ENCODE peak calls at places on chromosomes 5 and 9, in eight cellular contexts. F, J, W, M, K, E, Y and V are unnamed samples.
A peak's percentile ranks its signal among the peaks of the same experiment; 100 is the strongest.

GRCh38 chr5:139828207-139828895 is 32.7 kb downstream of the PSD2 start:
- DNase-seq in Y (no peak), F (no peak), E (no peak), W (no peak), K (no peak), M (no peak), J (no peak), V (no peak)

GRCh38 chr5:14775857-14776256 is 95.7 kb downstream of the ANKH start:
- DNase-seq in W (no peak), Y (peak; percentile 57), J (no peak), F (peak; percentile 32), M (peak; percentile 80), K (peak; percentile 60), E (no peak), V (no peak)

GRCh38 chr5:10192309-10192708 is 57.4 kb downstream of the ATPSCKMT start:
- DNase-seq in J (no peak), M (peak; percentile 74), K (peak; percentile 86), E (no peak), F (no peak), W (no peak), Y (no peak), V (no peak)

GRCh38 chr9:108934323-108934885 is at the start of gene ABITRAM:
- DNase-seq in J (peak; percentile 84), F (peak; percentile 86), K (peak; percentile 93), W (peak; percentile 71), Y (peak; percentile 75), E (peak; percentile 96), M (peak; percentile 81), V (peak; percentile 72)

GRCh38 chr9:127215266-127216209 is 49.0 kb upstream of the GARNL3 start:
- DNase-seq in F (no peak), K (no peak), E (no peak), W (no peak), Y (no peak), J (no peak), M (no peak), V (no peak)

GRCh38 chr9:95167998-95168397 is 149.5 kb downstream of the FANCC start:
- DNase-seq in K (peak; percentile 89), Y (peak; percentile 60), M (peak; percentile 88), W (peak; percentile 35), F (no peak), E (peak; percentile 26), J (peak; percentile 36), V (peak; percentile 64)

GRCh38 chr5:143393516-143393915 is 10.0 kb downstream of the NR3C1 start:
- DNase-seq in F (no peak), J (no peak), Y (no peak), E (no peak), K (no peak), W (no peak), M (no peak), V (no peak)

GRCh38 chr9:27094640-27095039 is 14.4 kb upstream of the TEK start:
- DNase-seq in F (no peak), W (no peak), M (peak; percentile 90), E (no peak), K (peak; percentile 97), J (no peak), Y (no peak), V (no peak)

GRCh38 chr5:126481243-126481642 is 58.0 kb downstream of the GRAMD2B start:
- DNase-seq in E (no peak), Y (no peak), J (no peak), W (no peak), M (peak; percentile 77), K (peak; percentile 40), F (no peak), V (no peak)

GRCh38 chr9:128628471-128629048 is 28.1 kb downstream of the DYNC2I2 start:
- DNase-seq in Y (peak; percentile 44), E (peak; percentile 36), M (no peak), J (no peak), W (no peak), K (peak; percentile 28), F (peak; percentile 90), V (no peak)

GRCh38 chr9:94937214-94937903 is 210.9 kb downstream of the AOPEP start:
- DNase-seq in F (no peak), E (no peak), M (peak; percentile 94), J (no peak), Y (no peak), W (no peak), K (peak; percentile 90), V (no peak)

GRCh38 chr9:116888066-116888465 is 201.0 kb downstream of the TRIM32 start:
- DNase-seq in W (no peak), J (no peak), E (no peak), K (no peak), Y (no peak), M (no peak), F (no peak), V (no peak)

GRCh38 chr5:96209829-96210228 is 223.2 kb downstream of the PCSK1 start:
- DNase-seq in E (no peak), K (peak; percentile 84), W (no peak), Y (no peak), F (no peak), J (no peak), M (peak; percentile 89), V (no peak)

GRCh38 chr9:110114086-110114887 is 93.7 kb downstream of the C9orf152 start:
- DNase-seq in E (no peak), M (peak; percentile 58), Y (no peak), F (no peak), W (no peak), K (peak; percentile 51), J (no peak), V (no peak)

GRCh38 chr5:55176176-55176818 is 3.3 kb upstream of the CDC20B start:
- DNase-seq in Y (peak; percentile 73), K (peak; percentile 67), W (no peak), E (peak; percentile 71), F (peak; percentile 28), J (no peak), M (no peak), V (no peak)

GRCh38 chr5:79143684-79144379 is 32.2 kb downstream of the BHMT start:
- DNase-seq in K (peak; percentile 43), F (no peak), Y (no peak), J (no peak), M (peak; percentile 67), W (no peak), E (no peak), V (no peak)

GRCh38 chr5:172336666-172337310 is 53.2 kb upstream of the UBTD2 start:
- DNase-seq in E (no peak), M (no peak), W (no peak), K (no peak), F (no peak), Y (no peak), J (no peak), V (no peak)

GRCh38 chr5:72222521-72222920 is 97.5 kb downstream of the MRPS27 start:
- DNase-seq in M (no peak), Y (no peak), J (no peak), E (no peak), F (no peak), K (no peak), W (no peak), V (no peak)

GRCh38 chr9:105842023-105842644 is 147.8 kb downstream of the TMEM38B start:
- DNase-seq in E (peak; percentile 48), F (no peak), M (peak; percentile 11), K (peak; percentile 54), Y (no peak), W (no peak), J (no peak), V (peak; percentile 32)

GRCh38 chr9:121597693-121598166 is 53.7 kb upstream of the DAB2IP start:
- DNase-seq in J (no peak), W (no peak), K (no peak), M (no peak), Y (no peak), F (no peak), E (no peak), V (no peak)
- H3K4me3 ChIP-seq in J (no peak overlapping the region), W (no peak overlapping the region), K (peak overlapping the region; percentile 73), M (no peak overlapping the region), Y (peak overlapping the region; percentile 71), F (no peak overlapping the region), E (no peak overlapping the region), V (no peak overlapping the region)

GRCh38 chr9:83979812-83980394 is at the start of gene HNRNPK:
- DNase-seq in J (peak; percentile 100), E (peak; percentile 99), M (peak; percentile 98), W (peak; percentile 100), F (peak; percentile 99), Y (peak; percentile 100), K (peak; percentile 99), V (peak; percentile 97)

GRCh38 chr9:83976372-83976771 is 3.6 kb downstream of the HNRNPK start:
- DNase-seq in K (no peak), M (no peak), F (no peak), E (no peak), J (no peak), W (no peak), Y (no peak), V (no peak)

GRCh38 chr9:83978992-83979811 is 813 bp downstream of the HNRNPK start:
- DNase-seq in M (peak; percentile 76), F (peak; percentile 90), W (peak; percentile 78), J (peak; percentile 88), Y (peak; percentile 82), E (peak; percentile 85), K (peak; percentile 91), V (peak; percentile 92)

GRCh38 chr9:83980395-83981125 is at the start of gene RMI1:
- DNase-seq in J (peak; percentile 99), F (peak; percentile 100), E (peak; percentile 95), M (peak; percentile 93), W (peak; percentile 99), Y (peak; percentile 99), K (peak; percentile 100), V (peak; percentile 99)

GRCh38 chr9:83977196-83977595 is 2.8 kb downstream of the HNRNPK start:
- DNase-seq in F (no peak), K (no peak), W (no peak), Y (no peak), E (no peak), M (no peak), J (no peak), V (no peak)
- H3K36me3 ChIP-seq in F (peaks cover 41% of the 10 kb centered on the region), K (peaks cover 59% of the 10 kb centered on the region), W (peaks cover 46% of the 10 kb centered on the region), Y (peaks cover 57% of the 10 kb centered on the region), E (peaks cover 68% of the 10 kb centered on the region), M (peaks cover 13% of the 10 kb centered on the region), J (peaks cover 57% of the 10 kb centered on the region), V (peaks cover 76% of the 10 kb centered on the region)

DNA sequence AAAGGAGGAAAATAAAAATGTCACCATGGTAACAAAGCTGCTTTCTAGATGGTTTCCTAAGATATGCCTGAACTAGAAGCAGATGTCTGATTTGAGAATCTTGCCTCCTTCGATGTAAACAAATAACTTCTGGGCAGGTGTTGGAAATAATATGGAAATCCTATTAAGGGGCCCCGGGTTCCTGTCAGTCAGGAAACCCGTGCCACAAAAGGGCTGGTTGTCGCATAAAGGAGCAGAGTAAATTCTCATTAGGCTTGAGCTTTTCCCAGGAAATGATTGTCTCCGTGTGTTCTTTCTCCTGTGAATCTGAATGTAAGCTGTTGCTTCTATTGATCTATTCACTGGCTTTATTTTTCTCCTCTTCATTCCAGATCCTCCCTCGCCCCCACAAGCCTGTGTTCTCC is 90.8 kb downstream of the TLE4 start:
- DNase-seq in M (peak; percentile 23), E (peak; percentile 15), Y (no peak), F (no peak), J (no peak), K (peak; percentile 68), W (no peak), V (no peak)
- H3K4me3 ChIP-seq in M (no peak overlapping the region), E (no peak overlapping the region), Y (no peak overlapping the region), F (no peak overlapping the region), J (no peak overlapping the region), K (no peak overlapping the region), W (no peak overlapping the region), V (no peak overlapping the region)

DNA sequence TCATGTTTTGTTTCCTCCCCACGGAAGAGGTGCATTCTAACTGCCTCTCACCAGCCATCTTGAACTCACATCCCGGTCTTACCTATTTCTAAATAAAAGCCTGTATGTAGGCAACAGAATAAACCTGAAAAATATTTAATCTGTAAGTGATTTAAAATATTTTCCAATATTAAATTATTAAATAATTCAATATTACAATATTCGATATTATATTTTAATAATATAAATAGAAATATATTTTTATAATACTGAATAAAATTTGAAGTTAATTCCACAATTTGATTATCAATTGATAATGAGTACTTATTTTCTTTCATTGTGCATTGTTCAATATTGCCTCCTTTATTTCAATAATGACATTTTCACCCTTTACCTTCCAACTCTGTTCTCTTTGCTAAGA is 404.4 kb downstream of the CYLC2 start:
- DNase-seq in F (no peak), M (no peak), W (no peak), J (no peak), E (no peak), K (no peak), Y (no peak), V (no peak)
- H3K36me3 ChIP-seq in F (no peaks in the 10 kb centered on the region), M (no peaks in the 10 kb centered on the region), W (no peaks in the 10 kb centered on the region), J (no peaks in the 10 kb centered on the region), E (no peaks in the 10 kb centered on the region), K (no peaks in the 10 kb centered on the region), Y (no peaks in the 10 kb centered on the region), V (no peaks in the 10 kb centered on the region)